ENCODE peak calls at places on chromosomes 16 and 17, in seven cellular contexts. I is nephron progenitor cell, M is A549, F is foreskin fibroblast, K is neural progenitor cell, X is breast epithelium, B is tibial nerve. D is an unnamed sample.

GRCh38 chr17:62882878-62883277 is 74.8 kb upstream of the MARCHF10 start:
- DNase-seq in I (no peak), M (no peak), F (peak), K (no peak), X (no peak), B (no peak), D (no peak)

GRCh38 chr16:1949507-1949906 is 5.0 kb downstream of the RPL3L start:
- DNase-seq in I (no peak), M (no peak), F (no peak), K (no peak), X (no peak), B (no peak), D (no peak)

GRCh38 chr16:54673353-54673752 is 257.3 kb upstream of the IRX5 start:
- DNase-seq in I (no peak), M (no peak), F (no peak), K (no peak), X (no peak), B (no peak), D (no peak)

GRCh38 chr17:81832608-81833159 is 407 bp downstream of the MCRIP1 start:
- DNase-seq in I (no peak), M (no peak), F (peak), K (no peak), X (peak), B (no peak), D (no peak)

GRCh38 chr16:19704321-19705130 is 13.5 kb downstream of the KNOP1 start:
- DNase-seq in I (no peak), M (no peak), F (peak), K (no peak), X (no peak), B (no peak), D (no peak)

GRCh38 chr16:3651461-3652372 is 2.8 kb upstream of the DNASE1 start:
- DNase-seq in I (no peak), M (no peak), F (no peak), K (no peak), X (no peak), B (peak), D (no peak)

GRCh38 chr16:53967172-53967571 is 263.2 kb downstream of the FTO start:
- DNase-seq in I (no peak), M (no peak), F (no peak), K (no peak), X (no peak), B (no peak), D (no peak)

GRCh38 chr17:73091770-73092517 is 544 bp downstream of the SLC39A11 start:
- DNase-seq in I (peak), M (peak), F (no peak), K (peak), X (no peak), B (no peak), D (no peak)

GRCh38 chr16:70730016-70730415 is 44.2 kb upstream of the MTSS2 start:
- DNase-seq in I (no peak), M (no peak), F (no peak), K (peak), X (no peak), B (no peak), D (no peak)

GRCh38 chr17:44219126-44219635 is 294 bp downstream of the UBTF start:
- DNase-seq in I (peak), M (peak), F (peak), K (peak), X (peak), B (peak), D (no peak)

GRCh38 chr16:75203106-75203505 is 3.9 kb downstream of the CTRB2 start:
- DNase-seq in I (no peak), M (no peak), F (no peak), K (no peak), X (no peak), B (no peak), D (no peak)

GRCh38 chr17:64216385-64217248 is 46.4 kb downstream of the TEX2 start:
- DNase-seq in I (no peak), M (no peak), F (no peak), K (peak), X (no peak), B (no peak), D (no peak)

GRCh38 chr16:4610011-4611005 is 4.4 kb downstream of the UBALD1 start:
- DNase-seq in I (no peak), M (no peak), F (no peak), K (no peak), X (no peak), B (no peak), D (no peak)

GRCh38 chr17:16486373-16487250 is 5.4 kb downstream of the LRRC75A start:
- DNase-seq in I (no peak), M (no peak), F (peak), K (peak), X (peak), B (peak), D (no peak)

GRCh38 chr16:31127182-31127581 is 8.3 kb downstream of the PRSS8 start:
- DNase-seq in I (no peak), M (no peak), F (no peak), K (no peak), X (no peak), B (no peak), D (no peak)

GRCh38 chr16:1772362-1772907 is at the start of gene EME2:
- DNase-seq in I (peak), M (no peak), F (no peak), K (peak), X (no peak), B (no peak), D (no peak)

GRCh38 chr17:48719642-48720262 is 2.6 kb downstream of the PRAC1 start:
- DNase-seq in I (peak), M (no peak), F (no peak), K (peak), X (no peak), B (no peak), D (no peak)

GRCh38 chr17:69485901-69486643 is 71.6 kb downstream of the MAP2K6 start:
- DNase-seq in I (no peak), M (no peak), F (no peak), K (no peak), X (no peak), B (no peak), D (no peak)

GRCh38 chr17:15348030-15348429 is 6.6 kb upstream of the TEKT3 start:
- DNase-seq in I (no peak), M (no peak), F (no peak), K (no peak), X (no peak), B (no peak), D (no peak)

GRCh38 chr17:80861360-80861861 is 130.2 kb upstream of the CHMP6 start:
- DNase-seq in I (no peak), M (no peak), F (no peak), K (no peak), X (no peak), B (no peak), D (no peak)

GRCh38 chr16:12545792-12546342 is 257.8 kb downstream of the CPPED1 start:
- DNase-seq in I (no peak), M (no peak), F (no peak), K (no peak), X (no peak), B (no peak), D (no peak)

GRCh38 chr16:67674851-67675578 is 8.4 kb downstream of the C16orf86 start:
- DNase-seq in I (no peak), M (no peak), F (no peak), K (no peak), X (no peak), B (no peak), D (no peak)

GRCh38 chr16:89581045-89581695 is 5.6 kb downstream of the CPNE7 start:
- DNase-seq in I (no peak), M (peak), F (peak), K (no peak), X (no peak), B (no peak), D (no peak)

GRCh38 chr16:12021578-12022265 is 45.2 kb downstream of the SNX29 start:
- DNase-seq in I (no peak), M (no peak), F (no peak), K (no peak), X (no peak), B (no peak), D (no peak)

GRCh38 chr17:59825533-59826316 is 67.0 kb downstream of the TUBD1 start:
- DNase-seq in I (no peak), M (no peak), F (peak), K (no peak), X (no peak), B (no peak), D (no peak)

GRCh38 chr16:72202014-72202413 is 30.1 kb upstream of the PMFBP1 start:
- DNase-seq in I (no peak), M (no peak), F (peak), K (no peak), X (no peak), B (no peak), D (no peak)

GRCh38 chr16:56610017-56610608 is 1.7 kb downstream of the MT2A start:
- DNase-seq in I (no peak), M (peak), F (peak), K (no peak), X (peak), B (no peak), D (no peak)

GRCh38 chr17:43169561-43170139 is 1.4 kb upstream of the NBR1 start:
- DNase-seq in I (peak), M (peak), F (peak), K (peak), X (peak), B (no peak), D (no peak)

GRCh38 chr17:77489898-77490265 is 349.1 kb downstream of the SEC14L1 start:
- DNase-seq in I (no peak), M (no peak), F (no peak), K (no peak), X (peak), B (peak), D (no peak)

GRCh38 chr16:77211880-77212735 is 12.9 kb downstream of the SYCE1L start:
- DNase-seq in I (peak), M (peak), F (no peak), K (peak), X (peak), B (no peak), D (no peak)

GRCh38 chr17:79706931-79707382 is 23.8 kb upstream of the ENPP7 start:
- DNase-seq in I (no peak), M (no peak), F (peak), K (peak), X (no peak), B (no peak), D (no peak)

GRCh38 chr17:71361691-71362450 is 758.9 kb upstream of the SOX9 start:
- DNase-seq in I (no peak), M (no peak), F (no peak), K (no peak), X (no peak), B (no peak), D (no peak)

GRCh38 chr16:87675111-87675510 is 72.8 kb downstream of the JPH3 start:
- DNase-seq in I (peak), M (no peak), F (no peak), K (peak), X (no peak), B (no peak), D (no peak)

GRCh38 chr16:592518-593306 is 2.8 kb downstream of the RAB40C start:
- DNase-seq in I (no peak), M (no peak), F (no peak), K (no peak), X (peak), B (peak), D (no peak)

GRCh38 chr16:83215417-83216001 is 588.7 kb downstream of the CDH13 start:
- DNase-seq in I (peak), M (peak), F (no peak), K (peak), X (no peak), B (no peak), D (no peak)

GRCh38 chr16:77833906-77834599 is 45.7 kb downstream of the VAT1L start:
- DNase-seq in I (no peak), M (no peak), F (peak), K (peak), X (peak), B (no peak), D (no peak)

GRCh38 chr17:33686171-33686570 is 393.1 kb upstream of the ASIC2 start:
- DNase-seq in I (peak), M (peak), F (no peak), K (no peak), X (no peak), B (no peak), D (no peak)
- TF ChIP-seq CTCF in I (peak), M (no peak), F (peak), K (peak), X (no peak), B (no peak), D (peak)

DNA sequence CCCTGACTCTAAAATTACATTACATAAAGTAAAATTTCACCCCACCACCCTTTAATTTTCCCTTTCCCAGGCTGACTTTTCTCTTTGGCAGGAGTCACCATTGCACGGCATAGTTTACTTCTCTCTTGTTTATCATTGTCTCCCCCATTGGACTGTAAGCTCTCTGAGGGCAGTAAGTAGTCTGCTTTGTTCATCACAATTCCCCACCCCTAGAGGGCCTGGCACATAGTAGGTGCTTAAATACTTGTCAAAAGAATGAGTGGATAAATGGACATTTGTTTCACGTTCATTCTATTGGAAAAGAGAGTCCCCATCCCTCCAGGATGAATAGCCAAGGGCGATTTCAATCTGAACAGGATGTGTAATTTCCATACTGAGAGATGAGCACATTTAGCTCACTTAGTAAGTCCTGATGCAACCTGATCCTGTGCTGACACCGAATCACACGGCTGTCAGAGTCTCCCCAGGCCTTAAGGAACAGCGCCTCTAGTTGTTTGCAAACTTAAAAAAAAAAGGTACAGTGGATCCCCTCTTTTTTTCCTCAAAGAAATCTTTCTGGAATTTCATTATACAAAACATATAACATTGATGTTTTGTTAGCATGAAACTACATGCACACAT is 54.0 kb downstream of the AKAP1 start:
- DNase-seq in I (no peak), M (no peak), F (peak), K (no peak), X (no peak), B (no peak), D (no peak)
- TF ChIP-seq CTCF in I (no peak), M (no peak), F (no peak), K (no peak), X (no peak), B (no peak), D (no peak)

GRCh38 chr17:55996826-55997225 is 156.4 kb upstream of the ANKFN1 start:
- DNase-seq in I (no peak), M (no peak), F (no peak), K (no peak), X (no peak), B (no peak), D (no peak)
- TF ChIP-seq CTCF in I (no peak), M (no peak), F (no peak), K (peak), X (no peak), B (no peak), D (no peak)

DNA sequence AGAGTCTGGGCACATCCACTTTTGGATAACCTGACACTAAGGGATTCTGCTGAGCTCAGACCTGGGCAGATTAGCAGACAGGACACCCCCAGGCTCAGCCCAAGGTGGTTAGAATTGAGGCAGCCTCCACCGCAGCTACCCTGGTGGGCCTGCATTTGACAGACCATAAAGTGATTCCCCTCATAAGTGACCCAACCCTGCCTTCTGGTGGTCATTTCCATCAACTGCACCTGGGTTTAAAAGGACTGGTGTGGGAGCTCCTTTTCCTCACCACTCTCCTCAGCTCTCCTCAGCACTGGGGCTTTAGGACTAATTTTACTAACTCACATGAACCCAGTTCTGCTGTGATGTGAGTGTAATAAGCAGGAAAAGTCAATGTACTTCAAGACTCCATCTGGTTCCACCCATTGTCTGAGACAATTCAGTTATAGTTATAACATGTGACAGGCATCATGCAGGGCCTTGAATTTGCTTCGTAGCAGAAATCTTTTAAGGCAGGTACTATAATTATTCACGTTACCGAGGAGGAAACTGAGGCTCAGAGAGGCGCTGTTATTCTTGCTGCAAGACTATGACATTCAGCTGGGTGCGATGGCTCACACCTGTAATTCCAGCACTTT is 42.5 kb downstream of the MYH3 start:
- DNase-seq in I (peak), M (peak), F (peak), K (peak), X (no peak), B (no peak), D (no peak)
- TF ChIP-seq CTCF in I (peak), M (peak), F (peak), K (peak), X (peak), B (peak), D (peak)

GRCh38 chr16:48864055-48864454 is 254.1 kb upstream of the N4BP1 start:
- DNase-seq in I (no peak), M (no peak), F (no peak), K (no peak), X (no peak), B (no peak), D (no peak)
- TF ChIP-seq CTCF in I (no peak), M (no peak), F (no peak), K (peak), X (no peak), B (no peak), D (no peak)

DNA sequence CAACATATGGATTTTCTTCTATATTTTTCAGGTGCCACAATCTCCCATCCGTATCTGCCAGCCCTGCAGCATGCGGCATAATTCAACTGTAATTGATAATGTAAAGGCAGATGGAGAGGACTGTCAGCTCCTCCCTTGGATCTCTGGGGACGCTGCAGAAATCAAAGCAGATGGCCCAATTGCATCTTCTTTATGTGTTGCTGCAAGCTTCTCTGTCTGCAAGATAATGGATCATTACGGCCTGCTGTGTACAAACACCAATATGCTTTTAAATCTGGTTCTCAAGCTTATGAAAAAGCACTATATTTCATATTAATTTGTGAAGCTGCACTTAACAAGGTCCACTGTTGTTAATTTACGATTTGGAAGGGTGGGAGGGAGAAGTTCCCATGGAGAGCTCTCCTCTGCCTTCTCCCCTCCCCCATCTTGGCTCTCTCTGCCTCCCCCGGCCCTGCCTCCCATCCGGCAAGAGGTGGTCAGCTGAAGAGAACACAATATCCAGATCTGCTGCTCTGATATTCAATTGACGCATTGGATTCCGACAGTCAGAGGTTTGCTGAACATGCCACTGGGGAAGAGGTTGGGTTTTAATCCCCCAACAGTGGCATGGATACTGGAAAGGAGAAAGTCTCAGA is 607.5 kb downstream of the TOX3 start:
- DNase-seq in I (peak), M (no peak), F (no peak), K (no peak), X (no peak), B (no peak), D (no peak)
- TF ChIP-seq CTCF in I (no peak), M (no peak), F (no peak), K (no peak), X (no peak), B (no peak), D (no peak)

GRCh38 chr17:75945202-75945601 is 4.4 kb upstream of the FBF1 start:
- DNase-seq in I (no peak), M (no peak), F (no peak), K (no peak), X (no peak), B (no peak), D (no peak)

GRCh38 chr17:75941442-75941819 is 589 bp upstream of the FBF1 start:
- DNase-seq in I (no peak), M (no peak), F (no peak), K (no peak), X (no peak), B (no peak), D (no peak)

GRCh38 chr17:75937652-75938051 is 3.2 kb downstream of the FBF1 start:
- DNase-seq in I (no peak), M (no peak), F (no peak), K (no peak), X (no peak), B (no peak), D (no peak)

GRCh38 chr17:75942473-75942872 is 1.6 kb upstream of the FBF1 start:
- DNase-seq in I (no peak), M (no peak), F (no peak), K (no peak), X (no peak), B (no peak), D (no peak)

GRCh38 chr17:75940727-75941441 is at the start of gene FBF1:
- DNase-seq in I (peak), M (peak), F (peak), K (peak), X (peak), B (peak), D (peak)
- TF ChIP-seq CTCF in I (no peak), M (no peak), F (no peak), K (no peak), X (no peak), B (no peak), D (no peak)

D was measured in esophagus squamous epithelium.